ENCODE peak calls at places on chromosomes 5 and 9, in four cellular contexts. S is activated naive CD4-positive, alpha-beta T cell; Q is Calu3; W is Jurkat, Clone E6-1. I is an unnamed sample.

GRCh38 chr9:21904776-21905175 is 89.4 kb downstream of the CDKN2A start:
- DNase-seq in W (no peak), Q (no peak), S (no peak), I (no peak)

GRCh38 chr9:33924978-33925797 is 108.2 kb downstream of the UBE2R2 start:
- DNase-seq in S (no peak), W (peak; percentile 41), Q (peak; percentile 48), I (peak; percentile 64)

GRCh38 chr5:34929150-34929719 is at the start of gene DNAJC21:
- DNase-seq in S (peak; percentile 96), W (peak; percentile 90), Q (peak; percentile 98), I (peak; percentile 99)

GRCh38 chr5:146137967-146138403 is 32.6 kb upstream of the PLAC8L1 start:
- DNase-seq in S (no peak), Q (peak; percentile 68), W (no peak), I (no peak)

GRCh38 chr5:131270809-131271208 is 7.0 kb downstream of the CDC42SE2 start:
- DNase-seq in W (no peak), S (no peak), Q (no peak), I (peak; percentile 35)

GRCh38 chr5:172855597-172856292 is 21.7 kb downstream of the ERGIC1 start:
- DNase-seq in S (no peak), W (no peak), Q (no peak), I (peak; percentile 57)

GRCh38 chr5:121987685-121988073 is 25.9 kb downstream of the SRFBP1 start:
- DNase-seq in S (no peak), Q (no peak), W (no peak), I (no peak)

GRCh38 chr9:130491830-130492465 is 47.2 kb downstream of the ASS1 start:
- DNase-seq in S (no peak), W (no peak), Q (no peak), I (no peak)

GRCh38 chr9:5518061-5518936 is 8.0 kb downstream of the PDCD1LG2 start:
- DNase-seq in W (no peak), S (no peak), Q (no peak), I (peak; percentile 69)

GRCh38 chr5:121969660-121970295 is 8.0 kb downstream of the SRFBP1 start:
- DNase-seq in Q (no peak), S (no peak), W (no peak), I (peak; percentile 7)

GRCh38 chr9:108053555-108054061 is 564.0 kb upstream of the KLF4 start:
- DNase-seq in S (no peak), W (no peak), Q (no peak), I (peak; percentile 36)

GRCh38 chr5:32190094-32190493 is 16.0 kb upstream of the GOLPH3 start:
- DNase-seq in W (no peak), S (no peak), Q (no peak), I (peak; percentile 78)

GRCh38 chr5:95779611-95780010 is 42.9 kb downstream of the GLRX start:
- DNase-seq in S (no peak), W (no peak), Q (no peak), I (no peak)

GRCh38 chr5:159601216-159601615 is 270.9 kb upstream of the IL12B start:
- DNase-seq in S (no peak), W (no peak), Q (no peak), I (peak; percentile 12)

GRCh38 chr9:86324308-86324707 is 29.9 kb downstream of the TUT7 start:
- DNase-seq in S (no peak), Q (no peak), W (no peak), I (peak; percentile 54)

GRCh38 chr9:109861499-109861898 is 81.5 kb downstream of the PALM2AKAP2 start:
- DNase-seq in Q (no peak), W (no peak), S (no peak), I (peak; percentile 79)

GRCh38 chr5:134603059-134603458 is 29.6 kb downstream of the SAR1B start:
- DNase-seq in W (no peak), S (no peak), Q (no peak), I (no peak)

GRCh38 chr5:138274189-138274853 is at the start of gene GFRA3:
- DNase-seq in Q (peak; percentile 10), W (no peak), S (no peak), I (no peak)

GRCh38 chr9:97572892-97573365 is 60.2 kb downstream of the TSTD2 start:
- DNase-seq in S (no peak), W (no peak), Q (no peak), I (no peak)

GRCh38 chr9:84731696-84732095 is 62.2 kb downstream of the NTRK2 start:
- DNase-seq in W (no peak), S (no peak), Q (no peak), I (no peak)

GRCh38 chr5:168126606-168127005 is 164.8 kb upstream of the WWC1 start:
- DNase-seq in S (no peak), W (no peak), Q (no peak), I (no peak)

GRCh38 chr5:135591277-135591676 is 12.5 kb upstream of the CXCL14 start:
- DNase-seq in Q (no peak), W (no peak), S (no peak), I (no peak)

GRCh38 chr5:131994090-131994489 is 17.4 kb downstream of the ACSL6 start:
- DNase-seq in Q (no peak), W (no peak), S (no peak), I (no peak)

GRCh38 chr9:131589124-131589711 is 43.9 kb downstream of the PRRT1B start:
- DNase-seq in Q (no peak), W (no peak), S (no peak), I (no peak)

GRCh38 chr9:125405938-125406811 is 144.5 kb downstream of the GAPVD1 start:
- DNase-seq in S (no peak), Q (peak; percentile 16), W (no peak), I (peak; percentile 29)

GRCh38 chr9:90966475-90967150 is 165.0 kb downstream of the SYK start:
- DNase-seq in W (no peak), Q (no peak), S (no peak), I (peak; percentile 49)

GRCh38 chr9:116087246-116087645 is 66.3 kb upstream of the PAPPA start:
- DNase-seq in W (no peak), Q (no peak), S (no peak), I (peak; percentile 25)

GRCh38 chr5:120938604-120939003 is 474.5 kb downstream of the PRR16 start:
- DNase-seq in W (no peak), S (no peak), Q (no peak), I (no peak)

GRCh38 chr5:17118631-17119030 is 98.8 kb upstream of the BASP1 start:
- DNase-seq in Q (peak; percentile 61), S (no peak), W (no peak), I (peak; percentile 90)

GRCh38 chr9:76894198-76894597 is 11.7 kb downstream of the PRUNE2 start:
- DNase-seq in W (no peak), Q (no peak), S (no peak), I (no peak)

GRCh38 chr5:138647261-138647788 is 72.1 kb upstream of the HSPA9 start:
- DNase-seq in S (no peak), W (no peak), Q (no peak), I (peak; percentile 17)

GRCh38 chr5:163757344-163757743 is 251.9 kb downstream of the MAT2B start:
- DNase-seq in W (no peak), Q (no peak), S (no peak), I (no peak)

GRCh38 chr9:123358181-123358894 is 2.3 kb downstream of the CRB2 start:
- DNase-seq in W (no peak), Q (no peak), S (no peak), I (no peak)

GRCh38 chr9:106065579-106066214 is 371.4 kb downstream of the TMEM38B start:
- DNase-seq in W (no peak), Q (no peak), S (no peak), I (no peak)

GRCh38 chr5:773517-774264 is 10.8 kb downstream of the ZDHHC11B start:
- DNase-seq in Q (no peak), S (no peak), W (no peak), I (peak; percentile 2)

GRCh38 chr9:78406933-78407332 is 110.0 kb downstream of the PSAT1 start:
- DNase-seq in W (no peak), Q (no peak), S (no peak), I (no peak)